ENCODE peak calls at places on chromosomes 6 and 20, in seven cellular contexts. One of them, this sample, is unnamed.

GRCh38 chr6:147900191-147900830 is 391.8 kb downstream of the SAMD5 start:
- DNase-seq in mucosa of descending colon: no peak
- DNase-seq in body of pancreas: no peak
- DNase-seq in left lung: no peak
- DNase-seq in kidney: no peak
- DNase-seq in heart left ventricle: no peak
- DNase-seq in transverse colon: no peak
- DNase-seq in this sample: no peak

GRCh38 chr20:19205999-19206398 is 6.4 kb upstream of the SLC24A3 start:
- DNase-seq in heart left ventricle: peak
- DNase-seq in mucosa of descending colon: peak
- DNase-seq in left lung: peak
- DNase-seq in kidney: peak
- DNase-seq in transverse colon: peak
- DNase-seq in body of pancreas: peak
- DNase-seq in this sample: peak

GRCh38 chr6:160679402-160679769 is 15.3 kb upstream of the LPA start:
- DNase-seq in body of pancreas: peak
- DNase-seq in heart left ventricle: no peak
- DNase-seq in mucosa of descending colon: no peak
- DNase-seq in left lung: no peak
- DNase-seq in transverse colon: no peak
- DNase-seq in kidney: no peak
- DNase-seq in this sample: no peak

GRCh38 chr6:139597781-139598368 is 223.4 kb upstream of the CITED2 start:
- DNase-seq in body of pancreas: peak
- DNase-seq in mucosa of descending colon: peak
- DNase-seq in transverse colon: peak
- DNase-seq in heart left ventricle: peak
- DNase-seq in kidney: peak
- DNase-seq in left lung: peak
- DNase-seq in this sample: no peak

GRCh38 chr6:32983493-32983848 is 15.1 kb downstream of the BRD2 start:
- DNase-seq in heart left ventricle: no peak
- DNase-seq in kidney: no peak
- DNase-seq in mucosa of descending colon: no peak
- DNase-seq in body of pancreas: no peak
- DNase-seq in left lung: no peak
- DNase-seq in transverse colon: no peak
- DNase-seq in this sample: no peak

GRCh38 chr6:7671076-7671475 is 54.8 kb upstream of the BMP6 start:
- DNase-seq in transverse colon: no peak
- DNase-seq in body of pancreas: no peak
- DNase-seq in left lung: no peak
- DNase-seq in kidney: no peak
- DNase-seq in heart left ventricle: no peak
- DNase-seq in mucosa of descending colon: no peak
- DNase-seq in this sample: no peak

GRCh38 chr20:36113566-36114247 is 40.8 kb upstream of the EPB41L1 start:
- DNase-seq in heart left ventricle: no peak
- DNase-seq in transverse colon: no peak
- DNase-seq in left lung: no peak
- DNase-seq in mucosa of descending colon: no peak
- DNase-seq in body of pancreas: no peak
- DNase-seq in kidney: no peak
- DNase-seq in this sample: peak

GRCh38 chr6:145813285-145814034 is 1.1 kb downstream of the FBXO30 start:
- DNase-seq in kidney: no peak
- DNase-seq in left lung: no peak
- DNase-seq in mucosa of descending colon: peak
- DNase-seq in body of pancreas: no peak
- DNase-seq in heart left ventricle: no peak
- DNase-seq in transverse colon: no peak
- DNase-seq in this sample: no peak

GRCh38 chr6:7114744-7115451 is 7.1 kb downstream of the RREB1 start:
- DNase-seq in left lung: no peak
- DNase-seq in transverse colon: no peak
- DNase-seq in body of pancreas: no peak
- DNase-seq in kidney: no peak
- DNase-seq in heart left ventricle: no peak
- DNase-seq in mucosa of descending colon: no peak
- DNase-seq in this sample: no peak

GRCh38 chr6:63236398-63236817 is 25.1 kb downstream of the FKBP1C start:
- DNase-seq in left lung: no peak
- DNase-seq in heart left ventricle: no peak
- DNase-seq in transverse colon: no peak
- DNase-seq in kidney: no peak
- DNase-seq in mucosa of descending colon: no peak
- DNase-seq in body of pancreas: no peak
- DNase-seq in this sample: no peak
- TF ChIP-seq CTCF in left lung: no peak
- TF ChIP-seq CTCF in heart left ventricle: no peak
- TF ChIP-seq CTCF in transverse colon: no peak
- TF ChIP-seq CTCF in kidney: no peak
- TF ChIP-seq CTCF in mucosa of descending colon: no peak
- TF ChIP-seq CTCF in body of pancreas: no peak
- TF ChIP-seq CTCF in this sample: no peak

GRCh38 chr20:23350855-23351838 is 556 bp downstream of the NXT1 start:
- DNase-seq in left lung: peak
- DNase-seq in kidney: peak
- DNase-seq in mucosa of descending colon: peak
- DNase-seq in heart left ventricle: peak
- DNase-seq in transverse colon: peak
- DNase-seq in body of pancreas: peak
- DNase-seq in this sample: peak
- TF ChIP-seq CTCF in left lung: no peak
- TF ChIP-seq CTCF in kidney: no peak
- TF ChIP-seq CTCF in mucosa of descending colon: no peak
- TF ChIP-seq CTCF in heart left ventricle: no peak
- TF ChIP-seq CTCF in transverse colon: no peak
- TF ChIP-seq CTCF in body of pancreas: no peak
- TF ChIP-seq CTCF in this sample: no peak

DNA sequence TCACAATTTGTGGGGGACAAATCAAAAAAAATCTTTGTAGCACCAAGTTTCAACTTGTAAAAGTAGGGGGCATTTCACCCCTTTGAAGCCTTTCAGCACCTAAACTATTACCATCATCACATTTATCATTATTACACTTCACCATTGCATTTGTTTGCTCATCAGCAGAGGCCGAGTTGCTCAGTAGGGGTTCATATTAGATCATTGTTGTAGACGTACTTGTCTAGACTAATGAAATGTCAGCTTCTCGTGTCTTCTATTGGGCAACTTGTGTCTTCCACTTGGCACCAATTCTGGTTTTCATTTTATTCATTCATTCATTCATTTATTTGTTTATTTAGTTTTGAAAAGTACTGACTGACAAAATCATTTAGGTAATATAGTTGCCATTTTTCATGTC is 338.3 kb upstream of the KCNQ5 start:
- DNase-seq in mucosa of descending colon: no peak
- DNase-seq in heart left ventricle: no peak
- DNase-seq in transverse colon: no peak
- DNase-seq in body of pancreas: no peak
- DNase-seq in kidney: no peak
- DNase-seq in left lung: no peak
- DNase-seq in this sample: no peak
- TF ChIP-seq CTCF in mucosa of descending colon: no peak
- TF ChIP-seq CTCF in heart left ventricle: no peak
- TF ChIP-seq CTCF in transverse colon: no peak
- TF ChIP-seq CTCF in body of pancreas: no peak
- TF ChIP-seq CTCF in kidney: no peak
- TF ChIP-seq CTCF in left lung: no peak
- TF ChIP-seq CTCF in this sample: no peak

GRCh38 chr6:34062815-34063214 is 83.1 kb downstream of the GRM4 start:
- DNase-seq in transverse colon: no peak
- DNase-seq in body of pancreas: no peak
- DNase-seq in kidney: no peak
- DNase-seq in heart left ventricle: no peak
- DNase-seq in left lung: no peak
- DNase-seq in mucosa of descending colon: no peak
- DNase-seq in this sample: no peak
- TF ChIP-seq CTCF in transverse colon: no peak
- TF ChIP-seq CTCF in body of pancreas: no peak
- TF ChIP-seq CTCF in kidney: no peak
- TF ChIP-seq CTCF in heart left ventricle: no peak
- TF ChIP-seq CTCF in left lung: no peak
- TF ChIP-seq CTCF in mucosa of descending colon: no peak
- TF ChIP-seq CTCF in this sample: no peak

GRCh38 chr20:57579331-57579897 is 18.5 kb downstream of the PCK1 start:
- DNase-seq in transverse colon: no peak
- DNase-seq in left lung: no peak
- DNase-seq in heart left ventricle: no peak
- DNase-seq in body of pancreas: no peak
- DNase-seq in mucosa of descending colon: no peak
- DNase-seq in kidney: no peak
- DNase-seq in this sample: no peak
- TF ChIP-seq CTCF in transverse colon: no peak
- TF ChIP-seq CTCF in left lung: no peak
- TF ChIP-seq CTCF in heart left ventricle: no peak
- TF ChIP-seq CTCF in body of pancreas: no peak
- TF ChIP-seq CTCF in mucosa of descending colon: no peak
- TF ChIP-seq CTCF in kidney: no peak
- TF ChIP-seq CTCF in this sample: no peak

DNA sequence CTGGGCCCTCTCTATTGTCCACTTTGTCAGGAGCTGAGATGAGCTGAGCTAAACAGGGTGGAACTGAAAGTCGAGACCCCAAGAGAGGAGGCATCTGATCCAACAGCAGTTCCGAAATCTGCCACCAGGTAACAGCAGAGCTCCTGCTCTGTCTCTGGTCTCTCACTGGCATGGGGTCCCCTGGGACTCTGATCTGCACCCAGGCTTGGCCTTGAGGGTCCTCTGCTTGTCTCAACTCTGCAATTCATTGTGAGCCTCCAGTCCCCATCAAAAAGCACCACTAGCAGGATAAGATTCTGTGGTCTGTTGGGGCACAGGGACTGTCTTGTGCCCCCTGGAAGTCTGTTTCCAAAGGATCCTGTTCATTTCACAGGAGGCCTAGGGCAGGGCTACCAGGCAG is 62.5 kb upstream of the TOP1 start:
- DNase-seq in body of pancreas: no peak
- DNase-seq in transverse colon: no peak
- DNase-seq in mucosa of descending colon: no peak
- DNase-seq in left lung: no peak
- DNase-seq in heart left ventricle: no peak
- DNase-seq in kidney: no peak
- DNase-seq in this sample: no peak
- TF ChIP-seq CTCF in body of pancreas: no peak
- TF ChIP-seq CTCF in transverse colon: no peak
- TF ChIP-seq CTCF in mucosa of descending colon: no peak
- TF ChIP-seq CTCF in left lung: no peak
- TF ChIP-seq CTCF in heart left ventricle: no peak
- TF ChIP-seq CTCF in kidney: no peak
- TF ChIP-seq CTCF in this sample: no peak